ENCODE peak calls at places on chromosomes 16 and 17, in nine cellular contexts. T is Right ventricle myocardium superior; Y is tibial nerve; Q is activated T-helper 2 cell treated with anti-CD3 and anti-CD28 coated beads, Interferon-gamma antibody, Interleukin-2, Interleukin-4, amounts not matched to agents 10 μg/mL and 5 μg/mL and 100 μg/mL, durations not matched to agents 14 hours and 24 hours and 36 hours; E is stimulated activated CD4-positive, alpha-beta T cell treated with anti-CD3 and anti-CD28 coated beads, Interleukin-15, amount 100 ng/mL, for 48 hours; I is CD4-positive, alpha-beta memory T cell; A is transverse colon; H is endothelial cell; W is cardiac muscle cell. M is an unnamed sample.

GRCh38 chr17:6077746-6078145 is 7.6 kb downstream of the WSCD1 start:
- DNase-seq in T (no peak), Y (no peak), Q (no peak), E (no peak), I (no peak), A (no peak), H (no peak), W (no peak), M (no peak)

GRCh38 chr17:80842456-80843053 is 149.1 kb upstream of the CHMP6 start:
- DNase-seq in T (no peak), Y (no peak), Q (no peak), E (no peak), I (no peak), A (no peak), H (no peak), W (no peak), M (no peak)

GRCh38 chr16:50884066-50884860 is 142.4 kb downstream of the CYLD start:
- DNase-seq in T (no peak), Y (no peak), Q (no peak), E (peak; percentile 19), I (no peak), A (no peak), H (peak; percentile 63), W (no peak), M (peak; percentile 51)

GRCh38 chr16:31451681-31452351 is 7.5 kb upstream of the ARMC5 start:
- DNase-seq in T (peak; percentile 63), Y (no peak), Q (no peak), E (no peak), I (no peak), A (no peak), H (peak; percentile 59), W (peak; percentile 75), M (no peak)

GRCh38 chr17:40038882-40039513 is 15.2 kb downstream of the MED24 start:
- DNase-seq in T (peak; percentile 81), Y (peak; percentile 77), Q (no peak), E (no peak), I (no peak), A (peak; percentile 68), H (peak; percentile 49), W (peak; percentile 76), M (no peak)

GRCh38 chr17:57929392-57929791 is 25.8 kb downstream of the CUEDC1 start:
- DNase-seq in T (no peak), Y (no peak), Q (no peak), E (no peak), I (no peak), A (no peak), H (no peak), W (no peak), M (no peak)

GRCh38 chr17:16100737-16101400 is 101.2 kb downstream of the TTC19 start:
- DNase-seq in T (no peak), Y (no peak), Q (no peak), E (no peak), I (no peak), A (no peak), H (no peak), W (no peak), M (no peak)

GRCh38 chr16:89370081-89370511 is 120.3 kb downstream of the ANKRD11 start:
- DNase-seq in T (no peak), Y (no peak), Q (no peak), E (no peak), I (no peak), A (no peak), H (no peak), W (no peak), M (no peak)

GRCh38 chr16:79593074-79593531 is 7.4 kb downstream of the MAF start:
- DNase-seq in T (no peak), Y (no peak), Q (no peak), E (no peak), I (no peak), A (no peak), H (no peak), W (no peak), M (no peak)

GRCh38 chr16:69012906-69013305 is 92.5 kb upstream of the HAS3 start:
- DNase-seq in T (no peak), Y (no peak), Q (no peak), E (no peak), I (no peak), A (no peak), H (no peak), W (no peak), M (no peak)

GRCh38 chr16:82643936-82644630 is 17.3 kb downstream of the CDH13 start:
- DNase-seq in T (no peak), Y (no peak), Q (no peak), E (no peak), I (no peak), A (no peak), H (no peak), W (no peak), M (no peak)

GRCh38 chr16:1839554-1839953 is 12.5 kb downstream of the FAHD1 start:
- DNase-seq in T (no peak), Y (no peak), Q (no peak), E (no peak), I (no peak), A (no peak), H (no peak), W (no peak), M (no peak)

GRCh38 chr16:27470567-27471431 is 68.8 kb downstream of the IL21R start:
- DNase-seq in T (peak; percentile 40), Y (no peak), Q (no peak), E (no peak), I (no peak), A (no peak), H (no peak), W (no peak), M (no peak)

GRCh38 chr16:2905988-2906387 is 5.7 kb upstream of the FLYWCH1 start:
- DNase-seq in T (no peak), Y (no peak), Q (no peak), E (no peak), I (no peak), A (no peak), H (no peak), W (no peak), M (no peak)

GRCh38 chr16:56675685-56676210 is 6.1 kb downstream of the MT1H start:
- DNase-seq in T (no peak), Y (no peak), Q (no peak), E (peak; percentile 48), I (peak; percentile 68), A (peak; percentile 19), H (no peak), W (no peak), M (no peak)

GRCh38 chr16:81495321-81496234 is 51.0 kb downstream of the CMIP start:
- DNase-seq in T (peak; percentile 82), Y (no peak), Q (no peak), E (no peak), I (no peak), A (peak; percentile 35), H (no peak), W (no peak), M (no peak)

GRCh38 chr16:73890524-73891500 is 405.8 kb upstream of the PSMD7 start:
- DNase-seq in T (no peak), Y (no peak), Q (no peak), E (no peak), I (no peak), A (peak; percentile 8), H (no peak), W (peak; percentile 45), M (no peak)

GRCh38 chr16:1063728-1064127 is 8.8 kb upstream of the SSTR5 start:
- DNase-seq in T (no peak), Y (no peak), Q (no peak), E (no peak), I (no peak), A (no peak), H (no peak), W (no peak), M (no peak)

GRCh38 chr16:30621765-30622164 is 11.6 kb upstream of the ZNF689 start:
- DNase-seq in T (no peak), Y (no peak), Q (no peak), E (no peak), I (no peak), A (no peak), H (no peak), W (no peak), M (no peak)

GRCh38 chr17:3475155-3475808 is 515 bp upstream of the ASPA start:
- DNase-seq in T (no peak), Y (peak; percentile 59), Q (no peak), E (no peak), I (no peak), A (no peak), H (no peak), W (no peak), M (no peak)

GRCh38 chr16:6573577-6573976 is 759.1 kb upstream of the RBFOX1 start:
- DNase-seq in T (no peak), Y (peak; percentile 4), Q (no peak), E (no peak), I (peak; percentile 27), A (peak; percentile 28), H (peak; percentile 69), W (peak; percentile 70), M (no peak)

GRCh38 chr16:69201291-69201690 is 14.3 kb downstream of the SNTB2 start:
- DNase-seq in T (no peak), Y (no peak), Q (no peak), E (no peak), I (no peak), A (no peak), H (no peak), W (no peak), M (no peak)

GRCh38 chr16:12629271-12629670 is 174.4 kb downstream of the CPPED1 start:
- DNase-seq in T (no peak), Y (no peak), Q (no peak), E (no peak), I (no peak), A (no peak), H (no peak), W (no peak), M (no peak)

GRCh38 chr17:59372138-59372751 is 40.8 kb downstream of the YPEL2 start:
- DNase-seq in T (no peak), Y (peak; percentile 67), Q (no peak), E (no peak), I (no peak), A (peak; percentile 68), H (no peak), W (peak; percentile 58), M (no peak)

GRCh38 chr17:27320222-27320560 is 26.3 kb downstream of the WSB1 start:
- DNase-seq in T (no peak), Y (no peak), Q (no peak), E (no peak), I (no peak), A (no peak), H (no peak), W (no peak), M (no peak)

GRCh38 chr16:87371261-87371866 is 12.2 kb downstream of the FBXO31 start:
- DNase-seq in T (peak; percentile 46), Y (no peak), Q (no peak), E (no peak), I (no peak), A (no peak), H (no peak), W (no peak), M (no peak)

GRCh38 chr17:68035131-68035522 is 408 bp upstream of the KPNA2 start:
- DNase-seq in T (peak; percentile 97), Y (peak; percentile 80), Q (no peak), E (peak; percentile 88), I (peak; percentile 88), A (peak; percentile 95), H (peak; percentile 88), W (peak; percentile 97), M (peak; percentile 89)

M was measured in activated CD4-positive, CD25-positive, alpha-beta regulatory T cell treated with anti-CD3 and anti-CD28 coated beads, Interleukin-2, amount 50 U/mL, for 72 hours.